ENCODE peak calls at places on chromosomes 2 and 18, in five cellular contexts. C is OCI-LY7, P is cardiac fibroblast, Z is omental fat pad, G is astrocyte of the cerebellum. O is an unnamed sample.

GRCh38 chr18:44079602-44080001 is 601.1 kb upstream of the SETBP1 start:
- DNase-seq in C (no peak), P (peak), Z (no peak), G (peak), O (no peak)

GRCh38 chr18:50560681-50561629 is 1.1 kb downstream of the MAPK4 start:
- DNase-seq in C (no peak), P (no peak), Z (no peak), G (no peak), O (peak)

GRCh38 chr2:80482276-80482675 is 177.7 kb upstream of the LRRTM1 start:
- DNase-seq in C (no peak), P (no peak), Z (no peak), G (no peak), O (no peak)

GRCh38 chr2:120738786-120739771 is 3.4 kb downstream of the GLI2 start:
- DNase-seq in C (no peak), P (no peak), Z (no peak), G (no peak), O (no peak)

GRCh38 chr18:42255908-42256765 is 301.1 kb downstream of the PIK3C3 start:
- DNase-seq in C (no peak), P (no peak), Z (no peak), G (no peak), O (no peak)

GRCh38 chr2:225328192-225328591 is 71.3 kb upstream of the NYAP2 start:
- DNase-seq in C (no peak), P (peak), Z (no peak), G (peak), O (no peak)

GRCh38 chr2:177279847-177280246 is 15.3 kb upstream of the NFE2L2 start:
- DNase-seq in C (no peak), P (no peak), Z (no peak), G (no peak), O (no peak)

GRCh38 chr18:524496-524895 is 24.0 kb upstream of the COLEC12 start:
- DNase-seq in C (no peak), P (peak), Z (no peak), G (peak), O (no peak)

GRCh38 chr18:68494802-68495560 is 219.9 kb downstream of the TMX3 start:
- DNase-seq in C (no peak), P (peak), Z (no peak), G (peak), O (no peak)

GRCh38 chr18:61322265-61322873 is 10.9 kb upstream of the CDH20 start:
- DNase-seq in C (peak), P (peak), Z (peak), G (peak), O (peak)

GRCh38 chr18:78875268-78875997 is 104.2 kb upstream of the SALL3 start:
- DNase-seq in C (peak), P (peak), Z (no peak), G (no peak), O (peak)
- TF ChIP-seq CTCF in C (peak), P (peak), Z (no peak), G (peak), O (peak)

DNA sequence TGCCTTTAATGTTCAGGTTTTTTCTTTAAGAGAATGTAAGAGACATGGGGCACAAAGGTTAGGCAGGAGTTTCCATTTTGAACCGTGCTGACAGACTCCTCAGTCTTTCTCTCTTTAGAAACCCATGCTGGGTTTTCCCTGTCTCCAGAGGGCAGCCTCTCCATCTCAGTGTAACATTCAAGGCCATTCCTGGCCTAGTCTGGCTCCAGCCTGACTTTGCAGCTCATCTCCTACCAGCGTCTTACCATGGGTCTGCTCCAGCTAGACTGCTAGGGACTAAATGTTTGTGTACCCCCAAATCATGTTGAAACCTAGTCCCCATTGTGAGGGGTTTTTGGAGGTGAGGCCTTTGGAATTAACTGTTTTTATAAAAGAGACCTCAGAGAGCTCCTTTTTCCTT is 9.8 kb upstream of the CLIP4 start:
- DNase-seq in C (no peak), P (no peak), Z (no peak), G (no peak), O (no peak)
- TF ChIP-seq CTCF in C (no peak), P (no peak), Z (no peak), G (no peak), O (no peak)

DNA sequence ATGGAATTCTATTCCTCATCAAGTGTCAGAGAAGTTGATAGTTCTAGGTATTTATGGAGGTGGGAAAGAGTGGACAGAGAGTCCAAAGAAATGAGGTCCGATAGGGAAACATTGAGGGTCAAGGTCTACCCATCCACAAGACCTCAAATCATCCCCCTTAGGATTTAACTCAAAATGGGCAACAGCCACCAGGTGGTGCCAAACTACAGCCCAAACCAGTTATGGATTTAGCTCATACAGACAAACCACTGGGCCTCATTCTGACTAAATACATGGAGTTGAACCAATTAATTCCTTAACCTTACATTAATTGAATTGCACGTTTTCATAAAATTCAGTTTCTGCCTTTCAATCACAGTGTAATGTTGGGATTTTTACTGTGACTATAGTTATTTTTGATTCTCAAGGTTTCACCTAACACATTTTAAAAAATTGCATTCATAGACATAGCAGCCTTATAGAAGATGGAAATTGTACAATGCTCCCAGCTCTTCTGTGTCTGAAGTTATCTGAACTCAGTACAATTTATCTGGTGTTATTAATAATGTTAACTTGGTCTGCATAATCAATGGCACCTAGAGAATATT is 98.2 kb upstream of the HNMT start:
- DNase-seq in C (peak), P (peak), Z (no peak), G (peak), O (peak)
- TF ChIP-seq CTCF in C (peak), P (peak), Z (no peak), G (peak), O (peak)

GRCh38 chr2:127423880-127424279 is 5.7 kb downstream of the PROC start:
- DNase-seq in C (no peak), P (no peak), Z (no peak), G (no peak), O (no peak)
- TF ChIP-seq CTCF in C (peak), P (no peak), Z (no peak), G (no peak), O (no peak)

DNA sequence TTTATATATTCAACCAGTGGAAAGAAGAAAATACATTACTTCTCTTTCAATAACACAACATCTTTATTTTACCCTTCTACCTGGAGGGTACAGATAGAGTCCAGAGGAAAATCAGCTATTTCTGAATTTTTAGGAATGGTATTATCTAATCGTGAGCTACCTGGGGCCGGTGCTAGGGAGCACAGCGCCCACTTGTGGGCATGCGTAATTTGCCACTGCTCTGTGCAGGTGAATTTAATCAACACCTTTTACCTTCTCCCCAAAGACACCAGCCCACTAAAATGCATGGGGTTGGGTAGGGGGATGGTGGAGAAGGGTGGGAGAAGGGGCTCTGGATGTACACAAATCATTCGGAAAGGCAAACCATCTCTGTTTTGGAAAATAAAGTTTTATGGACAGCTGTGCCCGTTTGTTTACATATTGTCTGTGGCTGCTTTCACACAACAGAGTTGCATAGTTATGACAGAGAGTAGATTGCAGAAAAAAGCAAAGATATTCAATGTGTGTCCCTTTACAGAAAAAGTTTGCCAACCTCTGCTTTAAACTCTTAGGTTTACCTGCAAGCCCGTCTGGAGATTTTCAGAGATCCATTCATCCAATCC is 51.5 kb upstream of the DCC start:
- DNase-seq in C (peak), P (no peak), Z (no peak), G (no peak), O (peak)
- TF ChIP-seq CTCF in C (peak), P (no peak), Z (no peak), G (peak), O (peak)

GRCh38 chr2:240564571-240565266 is 3.6 kb upstream of the RNPEPL1 start:
- DNase-seq in C (peak), P (peak), Z (no peak), G (no peak), O (no peak)
- TF ChIP-seq CTCF in C (peak), P (no peak), Z (no peak), G (no peak), O (peak)

O was measured in neural crest cell.